ENCODE peak calls at places on chromosomes 4 and X, in four cellular contexts. W, N, D and K are unnamed samples.
A peak's percentile ranks its signal among the peaks of the same experiment; 100 is the strongest.

GRCh38 chr4:127857641-127858040 is 23.1 kb upstream of the PLK4 start:
- DNase-seq in W (no peak), N (no peak), D (no peak), K (no peak)

GRCh38 chr4:78695910-78696309 is 80.2 kb upstream of the BMP2K start:
- DNase-seq in W (no peak), N (no peak), D (no peak), K (no peak)

GRCh38 chr4:17726911-17727310 is 54.5 kb downstream of the FAM184B start:
- DNase-seq in W (no peak), N (no peak), D (no peak), K (no peak)

GRCh38 chr4:99921174-99921573 is 25.2 kb downstream of the DNAJB14 start:
- DNase-seq in W (no peak), N (no peak), D (no peak), K (no peak)

GRCh38 chr4:26028793-26029511 is 114.9 kb downstream of the SMIM20 start:
- DNase-seq in W (peak; percentile 58), N (peak; percentile 26), D (peak; percentile 65), K (peak; percentile 90)

GRCh38 chr4:111475001-111475400 is 670.3 kb upstream of the FAM241A start:
- DNase-seq in W (no peak), N (peak; percentile 85), D (peak; percentile 12), K (no peak)

GRCh38 chr4:111630705-111631104 is 514.5 kb upstream of the FAM241A start:
- DNase-seq in W (no peak), N (peak; percentile 56), D (no peak), K (no peak)

GRCh38 chrX:52425710-52426245 is 57.0 kb downstream of the XAGE2 start:
- DNase-seq in W (no peak), N (no peak), D (no peak), K (no peak)

GRCh38 chr4:61064636-61065035 is 135.5 kb upstream of the ADGRL3 start:
- DNase-seq in W (no peak), N (no peak), D (no peak), K (no peak)

GRCh38 chr4:122688529-122688928 is 44.0 kb upstream of the BBS12 start:
- DNase-seq in W (no peak), N (no peak), D (no peak), K (no peak)

GRCh38 chr4:103365285-103365684 is 167.1 kb upstream of the CENPE start:
- DNase-seq in W (no peak), N (no peak), D (no peak), K (no peak)